ENCODE peak calls at places on chromosomes 2 and 18, in six cellular contexts. D, U, Q, G, N and V are unnamed samples.

GRCh38 chr2:119173556-119174060 is 15.1 kb upstream of the C1QL2 start:
- DNase-seq in Q (no peak), D (no peak), U (no peak), N (no peak), G (no peak), V (no peak)

GRCh38 chr2:173676647-173677046 is 288.5 kb downstream of the SP3 start:
- DNase-seq in U (no peak), Q (no peak), D (no peak), G (no peak), N (peak; percentile 43), V (peak; percentile 45)

GRCh38 chr2:43110442-43110871 is 115.9 kb downstream of the ZFP36L2 start:
- DNase-seq in G (no peak), N (peak; percentile 81), Q (no peak), D (no peak), U (no peak), V (peak; percentile 77)

GRCh38 chr2:33457588-33458247 is 18.7 kb upstream of the RASGRP3 start:
- DNase-seq in Q (no peak), G (no peak), N (peak; percentile 22), U (no peak), D (no peak), V (peak; percentile 36)

GRCh38 chr2:179352181-179352580 is 87.5 kb upstream of the SESTD1 start:
- DNase-seq in D (no peak), Q (no peak), U (no peak), N (no peak), G (no peak), V (no peak)

GRCh38 chr2:208006833-208007232 is 18.5 kb downstream of the PLEKHM3 start:
- DNase-seq in N (no peak), U (no peak), G (no peak), Q (no peak), D (no peak), V (peak; percentile 82)

GRCh38 chr2:134257965-134258683 is 4.3 kb downstream of the MGAT5 start:
- DNase-seq in Q (no peak), G (no peak), N (no peak), U (no peak), D (no peak), V (no peak)

GRCh38 chr18:58788971-58789797 is 75.5 kb upstream of the ZNF532 start:
- DNase-seq in D (no peak), N (peak; percentile 86), U (no peak), Q (peak; percentile 21), G (no peak), V (peak; percentile 46)

GRCh38 chr2:151861171-151861570 is 33.0 kb upstream of the ARL5A start:
- DNase-seq in Q (no peak), N (no peak), U (no peak), G (no peak), D (no peak), V (no peak)

GRCh38 chr2:45170976-45171514 is 161.8 kb upstream of the SIX2 start:
- DNase-seq in N (peak; percentile 22), G (no peak), Q (no peak), U (no peak), D (no peak), V (no peak)

GRCh38 chr2:179543361-179543901 is 278.8 kb upstream of the SESTD1 start:
- DNase-seq in Q (no peak), U (peak; percentile 88), N (peak; percentile 6), G (no peak), D (no peak), V (peak; percentile 5)

GRCh38 chr2:171516793-171517192 is 5.5 kb upstream of the CYBRD1 start:
- DNase-seq in G (no peak), Q (no peak), D (no peak), N (no peak), U (no peak), V (no peak)

GRCh38 chr2:231951452-231951851 is 10.1 kb upstream of the DIS3L2 start:
- DNase-seq in D (no peak), N (no peak), Q (no peak), G (no peak), U (no peak), V (no peak)

GRCh38 chr2:70946832-70947442 is 11.2 kb downstream of the ATP6V1B1 start:
- DNase-seq in N (peak; percentile 73), G (peak; percentile 49), D (peak; percentile 19), Q (peak; percentile 55), U (peak; percentile 54), V (peak; percentile 57)

GRCh38 chr18:45865466-45865865 is 40.0 kb downstream of the SIGLEC15 start:
- DNase-seq in G (no peak), N (peak; percentile 27), U (no peak), Q (no peak), D (no peak), V (no peak)

GRCh38 chr2:128549646-128550260 is 231.1 kb upstream of the HS6ST1 start:
- DNase-seq in D (no peak), Q (peak; percentile 26), N (no peak), U (no peak), G (no peak), V (no peak)

GRCh38 chr2:48114256-48114655 is 208.0 kb upstream of the FBXO11 start:
- DNase-seq in U (peak; percentile 90), G (no peak), N (peak; percentile 89), Q (no peak), D (no peak), V (peak; percentile 75)

GRCh38 chr2:43083278-43083677 is 143.1 kb downstream of the ZFP36L2 start:
- DNase-seq in N (no peak), Q (no peak), U (no peak), D (no peak), G (no peak), V (no peak)

GRCh38 chr2:101474752-101475384 is at the start of gene RFX8:
- DNase-seq in G (no peak), U (peak; percentile 95), D (peak; percentile 84), Q (no peak), N (peak; percentile 86), V (no peak)

GRCh38 chr2:67845557-67846114 is 217.2 kb downstream of the C1D start:
- DNase-seq in D (no peak), Q (peak; percentile 9), U (no peak), G (no peak), N (no peak), V (no peak)

GRCh38 chr2:127277028-127277427 is 16.9 kb downstream of the ERCC3 start:
- DNase-seq in U (no peak), D (no peak), G (no peak), N (no peak), Q (no peak), V (no peak)

GRCh38 chr2:217178366-217178765 is 318.5 kb upstream of the TNP1 start:
- DNase-seq in Q (no peak), G (no peak), N (no peak), U (no peak), D (no peak), V (no peak)

GRCh38 chr2:119371111-119371510 is 4.3 kb downstream of the DBI start:
- DNase-seq in D (no peak), Q (no peak), U (no peak), G (no peak), N (no peak), V (no peak)

GRCh38 chr2:46877619-46878113 is 37.9 kb downstream of the MCFD2 start:
- DNase-seq in U (no peak), G (no peak), N (no peak), D (no peak), Q (no peak), V (no peak)

GRCh38 chr2:197152451-197153228 is 157.9 kb downstream of the ANKRD44 start:
- DNase-seq in G (no peak), U (no peak), D (no peak), Q (no peak), N (peak; percentile 67), V (no peak)

GRCh38 chr2:2452961-2453360 is 121.9 kb upstream of the MYT1L start:
- DNase-seq in Q (no peak), G (no peak), U (no peak), D (no peak), N (no peak), V (no peak)

GRCh38 chr2:176852667-176853066 is 359.9 kb upstream of the HNRNPA3 start:
- DNase-seq in D (no peak), U (peak; percentile 2), G (peak; percentile 38), N (no peak), Q (no peak), V (no peak)

GRCh38 chr2:206149330-206149729 is 9.9 kb downstream of the NDUFS1 start:
- DNase-seq in Q (no peak), U (no peak), D (no peak), N (no peak), G (no peak), V (no peak)

GRCh38 chr2:54657664-54658083 is 65.8 kb upstream of the EML6 start:
- DNase-seq in Q (peak; percentile 58), U (peak; percentile 35), N (peak; percentile 60), D (no peak), G (no peak), V (peak; percentile 57)

GRCh38 chr2:220708366-220708765 is 863.7 kb downstream of the EPHA4 start:
- DNase-seq in Q (no peak), N (peak; percentile 2), U (no peak), G (no peak), D (peak; percentile 2), V (no peak)